ENCODE peak calls at places on chromosomes 6 and 20, in six cellular contexts. One of them, this sample, is unnamed.

GRCh38 chr6:135006386-135006914 is 48.2 kb downstream of the HBS1L start:
- DNase-seq in epithelial cell of esophagus: peak; percentile 11
- DNase-seq in left ventricle myocardium inferior: no peak
- DNase-seq in CD8-positive, alpha-beta T cell: no peak
- DNase-seq in uterus: no peak
- DNase-seq in NB4: no peak
- DNase-seq in this sample: no peak

GRCh38 chr6:67640462-67640861 is 994.6 kb upstream of the ADGRB3 start:
- DNase-seq in epithelial cell of esophagus: no peak
- DNase-seq in left ventricle myocardium inferior: no peak
- DNase-seq in CD8-positive, alpha-beta T cell: no peak
- DNase-seq in uterus: no peak
- DNase-seq in NB4: peak; percentile 16
- DNase-seq in this sample: no peak

GRCh38 chr6:52061481-52061880 is 25.9 kb downstream of the PKHD1 start:
- DNase-seq in epithelial cell of esophagus: no peak
- DNase-seq in left ventricle myocardium inferior: no peak
- DNase-seq in CD8-positive, alpha-beta T cell: no peak
- DNase-seq in uterus: no peak
- DNase-seq in NB4: no peak
- DNase-seq in this sample: no peak

GRCh38 chr20:47922280-47922675 is 137.0 kb upstream of the SULF2 start:
- DNase-seq in epithelial cell of esophagus: peak; percentile 82
- DNase-seq in left ventricle myocardium inferior: no peak
- DNase-seq in CD8-positive, alpha-beta T cell: no peak
- DNase-seq in uterus: no peak
- DNase-seq in NB4: no peak
- DNase-seq in this sample: no peak

GRCh38 chr6:81752084-81752968 is at the start of gene TENT5A:
- DNase-seq in epithelial cell of esophagus: peak; percentile 97
- DNase-seq in left ventricle myocardium inferior: peak; percentile 95
- DNase-seq in CD8-positive, alpha-beta T cell: peak; percentile 88
- DNase-seq in uterus: peak; percentile 92
- DNase-seq in NB4: peak; percentile 97
- DNase-seq in this sample: peak; percentile 96

GRCh38 chr6:135358251-135358821 is 139.2 kb downstream of the AHI1 start:
- DNase-seq in epithelial cell of esophagus: peak; percentile 84
- DNase-seq in left ventricle myocardium inferior: no peak
- DNase-seq in CD8-positive, alpha-beta T cell: no peak
- DNase-seq in uterus: no peak
- DNase-seq in NB4: no peak
- DNase-seq in this sample: no peak

GRCh38 chr6:51049288-51049982 is 230.8 kb downstream of the TFAP2B start:
- DNase-seq in epithelial cell of esophagus: no peak
- DNase-seq in left ventricle myocardium inferior: no peak
- DNase-seq in CD8-positive, alpha-beta T cell: no peak
- DNase-seq in uterus: no peak
- DNase-seq in NB4: no peak
- DNase-seq in this sample: no peak

GRCh38 chr20:44089987-44090674 is 96.9 kb downstream of the JPH2 start:
- DNase-seq in epithelial cell of esophagus: peak; percentile 94
- DNase-seq in left ventricle myocardium inferior: no peak
- DNase-seq in CD8-positive, alpha-beta T cell: no peak
- DNase-seq in uterus: no peak
- DNase-seq in NB4: peak; percentile 66
- DNase-seq in this sample: no peak

GRCh38 chr6:35691027-35691824 is 2.5 kb upstream of the FKBP5 start:
- DNase-seq in epithelial cell of esophagus: peak; percentile 44
- DNase-seq in left ventricle myocardium inferior: peak; percentile 89
- DNase-seq in CD8-positive, alpha-beta T cell: no peak
- DNase-seq in uterus: peak; percentile 94
- DNase-seq in NB4: peak; percentile 85
- DNase-seq in this sample: peak; percentile 83

GRCh38 chr20:37246736-37247135 is 14.9 kb downstream of the GHRH start:
- DNase-seq in epithelial cell of esophagus: no peak
- DNase-seq in left ventricle myocardium inferior: no peak
- DNase-seq in CD8-positive, alpha-beta T cell: no peak
- DNase-seq in uterus: no peak
- DNase-seq in NB4: no peak
- DNase-seq in this sample: no peak

GRCh38 chr6:47180633-47181032 is 129.1 kb downstream of the TNFRSF21 start:
- DNase-seq in epithelial cell of esophagus: peak; percentile 93
- DNase-seq in left ventricle myocardium inferior: no peak
- DNase-seq in CD8-positive, alpha-beta T cell: no peak
- DNase-seq in uterus: no peak
- DNase-seq in NB4: peak; percentile 82
- DNase-seq in this sample: no peak

GRCh38 chr6:136633355-136633754 is 83.1 kb upstream of the MAP7 start:
- DNase-seq in epithelial cell of esophagus: no peak
- DNase-seq in left ventricle myocardium inferior: no peak
- DNase-seq in CD8-positive, alpha-beta T cell: no peak
- DNase-seq in uterus: no peak
- DNase-seq in NB4: no peak
- DNase-seq in this sample: no peak

GRCh38 chr6:113047148-113047547 is 700.0 kb downstream of the RFPL4B start:
- DNase-seq in epithelial cell of esophagus: no peak
- DNase-seq in left ventricle myocardium inferior: no peak
- DNase-seq in CD8-positive, alpha-beta T cell: no peak
- DNase-seq in uterus: no peak
- DNase-seq in NB4: no peak
- DNase-seq in this sample: no peak

GRCh38 chr6:93621400-93621799 is 202.0 kb upstream of the EPHA7 start:
- DNase-seq in epithelial cell of esophagus: no peak
- DNase-seq in left ventricle myocardium inferior: no peak
- DNase-seq in CD8-positive, alpha-beta T cell: no peak
- DNase-seq in uterus: no peak
- DNase-seq in NB4: no peak
- DNase-seq in this sample: no peak

GRCh38 chr6:160139420-160139851 is 17.8 kb downstream of the SLC22A1 start:
- DNase-seq in epithelial cell of esophagus: peak; percentile 75
- DNase-seq in left ventricle myocardium inferior: no peak
- DNase-seq in CD8-positive, alpha-beta T cell: no peak
- DNase-seq in uterus: peak; percentile 78
- DNase-seq in NB4: no peak
- DNase-seq in this sample: no peak

GRCh38 chr6:84583784-84584183 is 180.6 kb downstream of the TBX18 start:
- DNase-seq in epithelial cell of esophagus: no peak
- DNase-seq in left ventricle myocardium inferior: no peak
- DNase-seq in CD8-positive, alpha-beta T cell: no peak
- DNase-seq in uterus: no peak
- DNase-seq in NB4: no peak
- DNase-seq in this sample: no peak

GRCh38 chr20:50170549-50171220 is 17.2 kb upstream of the PEDS1 start:
- DNase-seq in epithelial cell of esophagus: no peak
- DNase-seq in left ventricle myocardium inferior: no peak
- DNase-seq in CD8-positive, alpha-beta T cell: no peak
- DNase-seq in uterus: no peak
- DNase-seq in NB4: no peak
- DNase-seq in this sample: no peak

GRCh38 chr6:42971746-42972327 is 7.1 kb downstream of the PEX6 start:
- DNase-seq in epithelial cell of esophagus: no peak
- DNase-seq in left ventricle myocardium inferior: no peak
- DNase-seq in CD8-positive, alpha-beta T cell: no peak
- DNase-seq in uterus: no peak
- DNase-seq in NB4: no peak
- DNase-seq in this sample: no peak

GRCh38 chr20:41006936-41007871 is 21.4 kb upstream of the TOP1 start:
- DNase-seq in epithelial cell of esophagus: no peak
- DNase-seq in left ventricle myocardium inferior: no peak
- DNase-seq in CD8-positive, alpha-beta T cell: no peak
- DNase-seq in uterus: no peak
- DNase-seq in NB4: peak; percentile 30
- DNase-seq in this sample: no peak

GRCh38 chr6:37916149-37916548 is 96.6 kb downstream of the ZFAND3 start:
- DNase-seq in epithelial cell of esophagus: no peak
- DNase-seq in left ventricle myocardium inferior: no peak
- DNase-seq in CD8-positive, alpha-beta T cell: no peak
- DNase-seq in uterus: no peak
- DNase-seq in NB4: no peak
- DNase-seq in this sample: no peak

GRCh38 chr6:109477184-109477583 is 5.8 kb downstream of the ZBTB24 start:
- DNase-seq in epithelial cell of esophagus: no peak
- DNase-seq in left ventricle myocardium inferior: no peak
- DNase-seq in CD8-positive, alpha-beta T cell: no peak
- DNase-seq in uterus: no peak
- DNase-seq in NB4: no peak
- DNase-seq in this sample: no peak

GRCh38 chr6:89148016-89148750 is 2.3 kb downstream of the PM20D2 start:
- DNase-seq in epithelial cell of esophagus: no peak
- DNase-seq in left ventricle myocardium inferior: no peak
- DNase-seq in CD8-positive, alpha-beta T cell: no peak
- DNase-seq in uterus: no peak
- DNase-seq in NB4: peak; percentile 67
- DNase-seq in this sample: no peak

GRCh38 chr20:24720957-24721356 is 228.1 kb upstream of the CST7 start:
- DNase-seq in epithelial cell of esophagus: no peak
- DNase-seq in left ventricle myocardium inferior: no peak
- DNase-seq in CD8-positive, alpha-beta T cell: no peak
- DNase-seq in uterus: no peak
- DNase-seq in NB4: no peak
- DNase-seq in this sample: no peak

GRCh38 chr6:82246802-82247633 is 526 bp downstream of the IBTK start:
- DNase-seq in epithelial cell of esophagus: peak; percentile 45
- DNase-seq in left ventricle myocardium inferior: peak; percentile 57
- DNase-seq in CD8-positive, alpha-beta T cell: no peak
- DNase-seq in uterus: peak; percentile 34
- DNase-seq in NB4: peak; percentile 77
- DNase-seq in this sample: no peak

DNA sequence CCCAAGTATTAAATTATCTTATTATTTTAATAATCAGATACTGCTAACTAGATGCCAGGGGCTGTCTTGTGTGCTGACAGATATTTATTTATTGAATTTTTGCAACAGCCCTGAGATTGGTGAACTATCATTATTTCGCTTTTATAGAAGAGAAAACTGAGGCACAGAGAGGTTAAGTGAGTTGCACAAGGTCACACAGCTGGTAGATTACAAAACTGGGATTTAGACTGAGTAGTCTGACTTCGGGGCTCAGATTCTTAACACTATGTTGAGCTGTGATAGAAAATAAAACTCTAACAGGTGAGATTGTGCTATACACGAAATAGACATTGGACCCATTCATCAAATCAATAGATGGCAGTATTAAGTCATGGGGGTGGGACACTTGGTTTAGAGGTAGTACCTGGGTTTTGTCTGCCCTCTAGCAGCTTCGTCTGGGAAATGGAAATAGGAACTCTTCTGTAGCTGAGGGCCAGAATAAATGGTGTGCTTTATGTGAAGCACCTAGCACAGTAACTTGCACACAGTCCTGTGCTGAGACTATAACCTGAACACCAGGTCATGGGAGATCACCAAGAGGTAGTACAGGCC is 113.4 kb downstream of the B3GAT2 start:
- DNase-seq in epithelial cell of esophagus: no peak
- DNase-seq in left ventricle myocardium inferior: no peak
- DNase-seq in CD8-positive, alpha-beta T cell: no peak
- DNase-seq in uterus: no peak
- DNase-seq in NB4: no peak
- DNase-seq in this sample: no peak
- TF ChIP-seq CTCF in epithelial cell of esophagus: no peak
- TF ChIP-seq CTCF in left ventricle myocardium inferior: no peak
- TF ChIP-seq CTCF in CD8-positive, alpha-beta T cell: no peak
- TF ChIP-seq CTCF in uterus: no peak
- TF ChIP-seq CTCF in NB4: no peak
- TF ChIP-seq CTCF in this sample: no peak

GRCh38 chr20:17680128-17680835 is 1.8 kb downstream of the RRBP1 start:
- DNase-seq in epithelial cell of esophagus: peak; percentile 68
- DNase-seq in left ventricle myocardium inferior: peak; percentile 43
- DNase-seq in CD8-positive, alpha-beta T cell: no peak
- DNase-seq in uterus: peak; percentile 63
- DNase-seq in NB4: peak; percentile 37
- DNase-seq in this sample: peak; percentile 39

GRCh38 chr20:17678886-17679285 is 3.2 kb downstream of the RRBP1 start:
- DNase-seq in epithelial cell of esophagus: no peak
- DNase-seq in left ventricle myocardium inferior: no peak
- DNase-seq in CD8-positive, alpha-beta T cell: no peak
- DNase-seq in uterus: no peak
- DNase-seq in NB4: no peak
- DNase-seq in this sample: no peak

GRCh38 chr20:17680836-17681740 is 954 bp downstream of the RRBP1 start:
- DNase-seq in epithelial cell of esophagus: peak; percentile 82
- DNase-seq in left ventricle myocardium inferior: peak; percentile 86
- DNase-seq in CD8-positive, alpha-beta T cell: peak; percentile 84
- DNase-seq in uterus: peak; percentile 79
- DNase-seq in NB4: peak; percentile 84
- DNase-seq in this sample: peak; percentile 89

GRCh38 chr20:17678295-17678694 is 3.7 kb downstream of the RRBP1 start:
- DNase-seq in epithelial cell of esophagus: no peak
- DNase-seq in left ventricle myocardium inferior: no peak
- DNase-seq in CD8-positive, alpha-beta T cell: no peak
- DNase-seq in uterus: no peak
- DNase-seq in NB4: no peak
- DNase-seq in this sample: no peak

GRCh38 chr20:17679786-17680127 is 2.3 kb downstream of the RRBP1 start:
- DNase-seq in epithelial cell of esophagus: no peak
- DNase-seq in left ventricle myocardium inferior: no peak
- DNase-seq in CD8-positive, alpha-beta T cell: no peak
- DNase-seq in uterus: no peak
- DNase-seq in NB4: no peak
- DNase-seq in this sample: no peak
- H3K4me3 ChIP-seq in epithelial cell of esophagus: no peak overlapping the region
- H3K4me3 ChIP-seq in left ventricle myocardium inferior: peak overlapping the region; percentile 88
- H3K4me3 ChIP-seq in CD8-positive, alpha-beta T cell: no peak overlapping the region
- H3K4me3 ChIP-seq in uterus: no peak overlapping the region
- H3K4me3 ChIP-seq in NB4: no peak overlapping the region
- H3K4me3 ChIP-seq in this sample: no peak overlapping the region

DNA sequence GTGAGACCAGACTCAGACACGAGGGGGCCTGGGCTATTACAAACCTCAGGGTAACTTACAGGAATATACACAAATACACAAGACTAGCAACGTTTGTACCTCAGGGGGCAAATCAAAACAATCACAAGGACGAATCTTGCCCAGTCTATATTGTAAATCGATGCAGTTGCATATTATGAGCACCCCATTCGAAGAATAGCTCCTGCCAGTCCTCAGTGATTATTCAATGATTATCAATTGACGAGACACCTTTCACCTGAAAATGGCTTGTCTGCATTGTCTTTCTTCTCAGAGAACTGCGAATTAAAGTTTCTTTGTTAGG is 24.6 kb upstream of the MAP3K7 start:
- DNase-seq in epithelial cell of esophagus: no peak
- DNase-seq in left ventricle myocardium inferior: no peak
- DNase-seq in CD8-positive, alpha-beta T cell: no peak
- DNase-seq in uterus: no peak
- DNase-seq in NB4: no peak
- DNase-seq in this sample: no peak
- TF ChIP-seq CTCF in epithelial cell of esophagus: no peak
- TF ChIP-seq CTCF in left ventricle myocardium inferior: peak; percentile 35
- TF ChIP-seq CTCF in CD8-positive, alpha-beta T cell: no peak
- TF ChIP-seq CTCF in uterus: no peak
- TF ChIP-seq CTCF in NB4: no peak
- TF ChIP-seq CTCF in this sample: no peak

DNA sequence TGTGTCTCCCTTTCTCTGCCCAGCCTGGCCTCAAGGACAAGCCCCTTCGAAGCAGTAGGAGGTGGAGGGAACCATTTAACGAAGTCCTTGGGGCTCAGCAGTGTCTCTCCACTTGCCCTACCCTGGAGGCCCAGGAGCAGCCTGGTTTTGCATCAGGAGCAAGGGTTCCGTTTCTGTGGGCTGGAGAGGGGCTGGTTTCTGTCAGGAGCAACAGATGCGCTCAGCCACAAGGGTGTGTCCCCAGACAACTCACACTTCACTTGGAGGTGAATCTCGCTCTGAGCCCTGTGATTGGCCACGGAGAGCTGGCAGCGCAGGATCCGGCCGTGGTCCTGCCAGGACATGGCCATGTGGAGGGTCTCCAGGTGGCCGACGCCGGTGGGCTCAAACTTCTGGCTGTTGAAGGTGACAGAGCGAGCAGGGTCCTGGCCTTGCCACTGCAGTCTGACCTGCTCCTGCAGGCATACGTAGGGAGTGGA is 6.9 kb downstream of the SIGLEC1 start:
- DNase-seq in epithelial cell of esophagus: no peak
- DNase-seq in left ventricle myocardium inferior: no peak
- DNase-seq in CD8-positive, alpha-beta T cell: no peak
- DNase-seq in uterus: no peak
- DNase-seq in NB4: no peak
- DNase-seq in this sample: no peak
- H3K4me3 ChIP-seq in epithelial cell of esophagus: no peak overlapping the region
- H3K4me3 ChIP-seq in left ventricle myocardium inferior: no peak overlapping the region
- H3K4me3 ChIP-seq in CD8-positive, alpha-beta T cell: no peak overlapping the region
- H3K4me3 ChIP-seq in uterus: no peak overlapping the region
- H3K4me3 ChIP-seq in NB4: no peak overlapping the region
- H3K4me3 ChIP-seq in this sample: no peak overlapping the region

This sample was measured in heart left ventricle.